ENCODE peak calls at places on chromosome 19, in ten cellular contexts. One of them, this sample, is unnamed.

GRCh38 chr19:30132312-30133075 is 190.5 kb downstream of the URI1 start:
- DNase-seq in left lung: no peak
- DNase-seq in uterus: no peak
- DNase-seq in tibial nerve: no peak
- DNase-seq in neural progenitor cell: peak; percentile 84
- DNase-seq in heart right ventricle: no peak
- DNase-seq in keratinocyte: no peak
- DNase-seq in gastrocnemius medialis: no peak
- DNase-seq in GM23248: no peak
- DNase-seq in lung: no peak
- DNase-seq in this sample: no peak

GRCh38 chr19:38216785-38217746 is 7.0 kb downstream of the DPF1 start:
- DNase-seq in left lung: no peak
- DNase-seq in uterus: no peak
- DNase-seq in tibial nerve: no peak
- DNase-seq in neural progenitor cell: no peak
- DNase-seq in heart right ventricle: no peak
- DNase-seq in keratinocyte: no peak
- DNase-seq in gastrocnemius medialis: no peak
- DNase-seq in GM23248: no peak
- DNase-seq in lung: no peak
- DNase-seq in this sample: no peak

GRCh38 chr19:14093117-14093784 is 2.7 kb upstream of the SAMD1 start:
- DNase-seq in left lung: no peak
- DNase-seq in uterus: no peak
- DNase-seq in tibial nerve: no peak
- DNase-seq in neural progenitor cell: no peak
- DNase-seq in heart right ventricle: no peak
- DNase-seq in keratinocyte: no peak
- DNase-seq in gastrocnemius medialis: no peak
- DNase-seq in GM23248: no peak
- DNase-seq in lung: no peak
- DNase-seq in this sample: no peak

GRCh38 chr19:30691767-30692516 is 319.8 kb downstream of the ZNF536 start:
- DNase-seq in left lung: no peak
- DNase-seq in uterus: no peak
- DNase-seq in tibial nerve: no peak
- DNase-seq in neural progenitor cell: no peak
- DNase-seq in heart right ventricle: no peak
- DNase-seq in keratinocyte: no peak
- DNase-seq in gastrocnemius medialis: no peak
- DNase-seq in GM23248: no peak
- DNase-seq in lung: no peak
- DNase-seq in this sample: no peak

GRCh38 chr19:38851622-38852230 is 1.9 kb upstream of the HNRNPL start:
- DNase-seq in left lung: peak; percentile 95
- DNase-seq in uterus: peak; percentile 94
- DNase-seq in tibial nerve: peak; percentile 93
- DNase-seq in neural progenitor cell: peak; percentile 96
- DNase-seq in heart right ventricle: peak; percentile 95
- DNase-seq in keratinocyte: no peak
- DNase-seq in gastrocnemius medialis: peak; percentile 93
- DNase-seq in GM23248: peak; percentile 98
- DNase-seq in lung: peak; percentile 94
- DNase-seq in this sample: peak; percentile 96

GRCh38 chr19:54383330-54383729 is 18.6 kb upstream of the LAIR1 start:
- DNase-seq in left lung: no peak
- DNase-seq in uterus: no peak
- DNase-seq in tibial nerve: no peak
- DNase-seq in neural progenitor cell: no peak
- DNase-seq in heart right ventricle: no peak
- DNase-seq in keratinocyte: no peak
- DNase-seq in gastrocnemius medialis: no peak
- DNase-seq in GM23248: no peak
- DNase-seq in lung: no peak
- DNase-seq in this sample: no peak

GRCh38 chr19:7595466-7596133 is at the start of gene CAMSAP3:
- DNase-seq in left lung: no peak
- DNase-seq in uterus: no peak
- DNase-seq in tibial nerve: no peak
- DNase-seq in neural progenitor cell: peak; percentile 94
- DNase-seq in heart right ventricle: no peak
- DNase-seq in keratinocyte: no peak
- DNase-seq in gastrocnemius medialis: no peak
- DNase-seq in GM23248: peak; percentile 39
- DNase-seq in lung: peak; percentile 43
- DNase-seq in this sample: peak; percentile 66

GRCh38 chr19:30208661-30209060 is 163.5 kb upstream of the ZNF536 start:
- DNase-seq in left lung: no peak
- DNase-seq in uterus: no peak
- DNase-seq in tibial nerve: no peak
- DNase-seq in neural progenitor cell: no peak
- DNase-seq in heart right ventricle: no peak
- DNase-seq in keratinocyte: no peak
- DNase-seq in gastrocnemius medialis: no peak
- DNase-seq in GM23248: no peak
- DNase-seq in lung: no peak
- DNase-seq in this sample: no peak

GRCh38 chr19:12956446-12957388 is at the start of gene GADD45GIP1:
- DNase-seq in left lung: peak; percentile 82
- DNase-seq in uterus: peak; percentile 61
- DNase-seq in tibial nerve: peak; percentile 44
- DNase-seq in neural progenitor cell: peak; percentile 89
- DNase-seq in heart right ventricle: peak; percentile 84
- DNase-seq in keratinocyte: no peak
- DNase-seq in gastrocnemius medialis: peak; percentile 69
- DNase-seq in GM23248: peak; percentile 90
- DNase-seq in lung: peak; percentile 76
- DNase-seq in this sample: peak; percentile 79

GRCh38 chr19:13537454-13537853 is 31.2 kb upstream of the CACNA1A start:
- DNase-seq in left lung: no peak
- DNase-seq in uterus: no peak
- DNase-seq in tibial nerve: no peak
- DNase-seq in neural progenitor cell: peak; percentile 44
- DNase-seq in heart right ventricle: no peak
- DNase-seq in keratinocyte: no peak
- DNase-seq in gastrocnemius medialis: no peak
- DNase-seq in GM23248: no peak
- DNase-seq in lung: no peak
- DNase-seq in this sample: no peak

GRCh38 chr19:18009412-18010066 is 1.6 kb downstream of the ARRDC2 start:
- DNase-seq in left lung: no peak
- DNase-seq in uterus: no peak
- DNase-seq in tibial nerve: no peak
- DNase-seq in neural progenitor cell: no peak
- DNase-seq in heart right ventricle: no peak
- DNase-seq in keratinocyte: no peak
- DNase-seq in gastrocnemius medialis: peak; percentile 52
- DNase-seq in GM23248: peak; percentile 72
- DNase-seq in lung: no peak
- DNase-seq in this sample: no peak

GRCh38 chr19:5128251-5128931 is 159.5 kb downstream of the KDM4B start:
- DNase-seq in left lung: no peak
- DNase-seq in uterus: peak; percentile 65
- DNase-seq in tibial nerve: peak; percentile 39
- DNase-seq in neural progenitor cell: peak; percentile 59
- DNase-seq in heart right ventricle: peak; percentile 78
- DNase-seq in keratinocyte: no peak
- DNase-seq in gastrocnemius medialis: peak; percentile 59
- DNase-seq in GM23248: peak; percentile 83
- DNase-seq in lung: no peak
- DNase-seq in this sample: peak; percentile 71

GRCh38 chr19:19385900-19386339 is 19.6 kb upstream of the GATAD2A start:
- DNase-seq in left lung: peak; percentile 64
- DNase-seq in uterus: peak; percentile 34
- DNase-seq in tibial nerve: no peak
- DNase-seq in neural progenitor cell: no peak
- DNase-seq in heart right ventricle: no peak
- DNase-seq in keratinocyte: no peak
- DNase-seq in gastrocnemius medialis: no peak
- DNase-seq in GM23248: no peak
- DNase-seq in lung: peak; percentile 48
- DNase-seq in this sample: no peak

GRCh38 chr19:48739400-48739825 is 997 bp downstream of the RASIP1 start:
- DNase-seq in left lung: no peak
- DNase-seq in uterus: no peak
- DNase-seq in tibial nerve: no peak
- DNase-seq in neural progenitor cell: peak; percentile 45
- DNase-seq in heart right ventricle: no peak
- DNase-seq in keratinocyte: no peak
- DNase-seq in gastrocnemius medialis: no peak
- DNase-seq in GM23248: no peak
- DNase-seq in lung: no peak
- DNase-seq in this sample: no peak

GRCh38 chr19:48738557-48739399 is 1.6 kb downstream of the RASIP1 start:
- DNase-seq in left lung: peak; percentile 93
- DNase-seq in uterus: peak; percentile 95
- DNase-seq in tibial nerve: peak; percentile 77
- DNase-seq in neural progenitor cell: peak; percentile 98
- DNase-seq in heart right ventricle: peak; percentile 97
- DNase-seq in keratinocyte: peak; percentile 74
- DNase-seq in gastrocnemius medialis: peak; percentile 91
- DNase-seq in GM23248: peak; percentile 81
- DNase-seq in lung: peak; percentile 94
- DNase-seq in this sample: peak; percentile 96

GRCh38 chr19:48741222-48741999 is 1.0 kb upstream of the RASIP1 start:
- DNase-seq in left lung: no peak
- DNase-seq in uterus: peak; percentile 60
- DNase-seq in tibial nerve: no peak
- DNase-seq in neural progenitor cell: peak; percentile 71
- DNase-seq in heart right ventricle: peak; percentile 73
- DNase-seq in keratinocyte: no peak
- DNase-seq in gastrocnemius medialis: peak; percentile 40
- DNase-seq in GM23248: peak; percentile 33
- DNase-seq in lung: no peak
- DNase-seq in this sample: peak; percentile 66

GRCh38 chr19:48740705-48741030 is 258 bp upstream of the RASIP1 start:
- DNase-seq in left lung: no peak
- DNase-seq in uterus: no peak
- DNase-seq in tibial nerve: no peak
- DNase-seq in neural progenitor cell: no peak
- DNase-seq in heart right ventricle: no peak
- DNase-seq in keratinocyte: no peak
- DNase-seq in gastrocnemius medialis: no peak
- DNase-seq in GM23248: no peak
- DNase-seq in lung: no peak
- DNase-seq in this sample: no peak

GRCh38 chr19:48739835-48740704 is at the start of gene RASIP1:
- DNase-seq in left lung: no peak
- DNase-seq in uterus: peak; percentile 69
- DNase-seq in tibial nerve: no peak
- DNase-seq in neural progenitor cell: peak; percentile 11
- DNase-seq in heart right ventricle: peak; percentile 73
- DNase-seq in keratinocyte: no peak
- DNase-seq in gastrocnemius medialis: no peak
- DNase-seq in GM23248: no peak
- DNase-seq in lung: peak; percentile 57
- DNase-seq in this sample: no peak
- H3K4me3 ChIP-seq in left lung: peak within 1 kb of the TSS; percentile 56
- H3K4me3 ChIP-seq in uterus: peak within 1 kb of the TSS; percentile 9
- H3K4me3 ChIP-seq in tibial nerve: peak within 1 kb of the TSS; percentile 63
- H3K4me3 ChIP-seq in neural progenitor cell: peak within 1 kb of the TSS; percentile 70
- H3K4me3 ChIP-seq in heart right ventricle: peak within 1 kb of the TSS; percentile 72
- H3K4me3 ChIP-seq in keratinocyte: peak within 1 kb of the TSS; percentile 53
- H3K4me3 ChIP-seq in gastrocnemius medialis: peak within 1 kb of the TSS; percentile 57
- H3K4me3 ChIP-seq in GM23248: no peak within 1 kb of the TSS
- H3K4me3 ChIP-seq in lung: peak within 1 kb of the TSS; percentile 74
- H3K4me3 ChIP-seq in this sample: peak within 1 kb of the TSS; percentile 56

GRCh38 chr19:11023635-11024168 is 62.9 kb downstream of the SMARCA4 start:
- DNase-seq in left lung: no peak
- DNase-seq in uterus: no peak
- DNase-seq in tibial nerve: no peak
- DNase-seq in neural progenitor cell: no peak
- DNase-seq in heart right ventricle: no peak
- DNase-seq in keratinocyte: no peak
- DNase-seq in gastrocnemius medialis: no peak
- DNase-seq in GM23248: no peak
- DNase-seq in lung: no peak
- DNase-seq in this sample: no peak
- H3K27ac ChIP-seq in left lung: no peak overlapping the region
- H3K27ac ChIP-seq in uterus: no peak overlapping the region
- H3K27ac ChIP-seq in tibial nerve: no peak overlapping the region
- H3K27ac ChIP-seq in neural progenitor cell: no peak overlapping the region
- H3K27ac ChIP-seq in heart right ventricle: no peak overlapping the region
- H3K27ac ChIP-seq in keratinocyte: no peak overlapping the region
- H3K27ac ChIP-seq in gastrocnemius medialis: peak overlapping the region; percentile 62
- H3K27ac ChIP-seq in GM23248: no peak overlapping the region
- H3K27ac ChIP-seq in lung: no peak overlapping the region
- H3K27ac ChIP-seq in this sample: no peak overlapping the region

DNA sequence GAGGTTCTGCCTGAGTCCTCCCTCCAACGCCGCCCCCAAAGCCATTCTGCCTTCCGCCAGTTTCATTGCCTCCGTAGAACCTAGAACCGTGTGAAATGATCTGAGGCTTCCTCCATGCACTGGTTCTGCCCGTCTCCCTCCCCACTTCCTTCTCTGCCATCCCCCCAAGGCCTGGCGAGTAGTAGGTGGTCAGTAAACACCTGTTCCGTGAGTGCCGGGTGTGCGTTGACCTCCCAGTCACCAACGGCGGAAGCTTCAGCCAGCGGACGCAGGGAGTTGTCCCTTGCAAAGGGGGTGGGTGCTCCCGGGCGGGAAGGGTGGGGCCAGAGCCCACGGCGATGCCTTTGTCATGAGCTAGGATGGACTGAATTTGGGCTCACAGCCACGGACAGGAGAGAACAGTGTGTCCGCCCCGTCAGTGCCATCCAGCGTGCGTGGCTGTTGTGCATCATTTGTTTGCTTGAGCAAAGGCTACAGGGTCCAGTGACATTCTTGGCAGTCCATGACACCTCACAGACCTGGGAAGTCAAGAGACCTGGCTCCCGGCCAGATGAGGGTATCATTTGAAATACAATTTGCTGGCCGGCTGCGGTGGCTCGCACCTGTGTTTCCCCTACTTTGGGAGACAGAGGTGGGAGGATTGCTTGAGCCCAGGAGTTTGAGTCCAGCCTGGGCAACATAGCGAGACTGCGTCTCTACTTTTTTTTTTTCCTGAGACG is 43.1 kb downstream of the NFIC start:
- DNase-seq in left lung: no peak
- DNase-seq in uterus: peak; percentile 80
- DNase-seq in tibial nerve: peak; percentile 47
- DNase-seq in neural progenitor cell: no peak
- DNase-seq in heart right ventricle: peak; percentile 76
- DNase-seq in keratinocyte: no peak
- DNase-seq in gastrocnemius medialis: peak; percentile 100
- DNase-seq in GM23248: peak; percentile 24
- DNase-seq in lung: no peak
- DNase-seq in this sample: peak; percentile 47
- H3K4me3 ChIP-seq in left lung: no peak overlapping the region
- H3K4me3 ChIP-seq in uterus: no peak overlapping the region
- H3K4me3 ChIP-seq in tibial nerve: peak overlapping the region; percentile 28
- H3K4me3 ChIP-seq in neural progenitor cell: no peak overlapping the region
- H3K4me3 ChIP-seq in heart right ventricle: peak overlapping the region; percentile 36
- H3K4me3 ChIP-seq in keratinocyte: no peak overlapping the region
- H3K4me3 ChIP-seq in gastrocnemius medialis: peak overlapping the region; percentile 73
- H3K4me3 ChIP-seq in GM23248: no peak overlapping the region
- H3K4me3 ChIP-seq in lung: no peak overlapping the region
- H3K4me3 ChIP-seq in this sample: peak overlapping the region; percentile 9

DNA sequence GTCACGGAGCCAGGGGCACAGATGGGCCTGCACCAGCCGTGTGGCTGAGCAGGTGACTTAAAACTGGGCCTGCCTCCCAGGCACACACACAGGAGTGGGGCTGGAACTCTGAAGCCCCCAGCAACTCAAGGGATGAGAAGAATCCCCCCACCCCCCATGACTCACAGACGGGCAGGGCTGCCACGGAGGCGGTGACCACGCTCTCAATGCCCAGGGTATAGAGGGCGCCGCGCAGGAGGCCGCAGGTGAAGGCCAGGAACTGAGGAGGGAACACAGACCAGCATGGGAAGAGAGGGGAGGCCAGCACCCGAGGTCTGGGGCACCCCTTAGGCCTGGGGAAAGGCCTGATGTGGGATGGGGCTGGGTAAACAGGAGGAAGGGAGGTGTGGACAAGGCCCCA is 3.0 kb upstream of the NKPD1 start:
- DNase-seq in left lung: no peak
- DNase-seq in uterus: no peak
- DNase-seq in tibial nerve: no peak
- DNase-seq in neural progenitor cell: no peak
- DNase-seq in heart right ventricle: no peak
- DNase-seq in keratinocyte: no peak
- DNase-seq in gastrocnemius medialis: no peak
- DNase-seq in GM23248: no peak
- DNase-seq in lung: no peak
- DNase-seq in this sample: no peak
- H3K27ac ChIP-seq in left lung: no peak overlapping the region
- H3K27ac ChIP-seq in uterus: no peak overlapping the region
- H3K27ac ChIP-seq in tibial nerve: no peak overlapping the region
- H3K27ac ChIP-seq in neural progenitor cell: no peak overlapping the region
- H3K27ac ChIP-seq in heart right ventricle: no peak overlapping the region
- H3K27ac ChIP-seq in keratinocyte: no peak overlapping the region
- H3K27ac ChIP-seq in gastrocnemius medialis: no peak overlapping the region
- H3K27ac ChIP-seq in GM23248: no peak overlapping the region
- H3K27ac ChIP-seq in lung: no peak overlapping the region
- H3K27ac ChIP-seq in this sample: no peak overlapping the region